ENCODE peak calls at places on chromosome X, in eight cellular contexts. One of them, this sample, is unnamed.

GRCh38 chrX:13376857-13377441 is 57.1 kb upstream of the ATXN3L start:
- DNase-seq in HT1080: peak; percentile 84
- DNase-seq in amygdala: no peak
- DNase-seq in stimulated activated CD4-positive, alpha-beta T cell treated with anti-CD3 and anti-CD28 coated beads, Interleukin-15, amount 100 ng/mL, for 1 hour: no peak
- DNase-seq in stimulated activated CD8-positive, alpha-beta memory T cell treated with anti-CD3 and anti-CD28 coated beads, Interleukin-7, amount 100 ng/mL, for 1 hour: no peak
- DNase-seq in fibroblast of lung: peak; percentile 98
- DNase-seq in WTC11: no peak
- DNase-seq in activated B cell treated with CpG ODN at 0.5 μM for 24 hours: no peak
- DNase-seq in this sample: peak; percentile 37

GRCh38 chrX:67724359-67725110 is 180.7 kb downstream of the AR start:
- DNase-seq in WTC11: peak; percentile 10
- DNase-seq in fibroblast of lung: peak; percentile 10
- DNase-seq in stimulated activated CD8-positive, alpha-beta memory T cell treated with anti-CD3 and anti-CD28 coated beads, Interleukin-7, amount 100 ng/mL, for 1 hour: no peak
- DNase-seq in amygdala: no peak
- DNase-seq in stimulated activated CD4-positive, alpha-beta T cell treated with anti-CD3 and anti-CD28 coated beads, Interleukin-15, amount 100 ng/mL, for 1 hour: no peak
- DNase-seq in HT1080: no peak
- DNase-seq in activated B cell treated with CpG ODN at 0.5 μM for 24 hours: no peak
- DNase-seq in this sample: no peak

GRCh38 chrX:131366387-131366786 is 77.3 kb upstream of the IGSF1 start:
- DNase-seq in activated B cell treated with CpG ODN at 0.5 μM for 24 hours: no peak
- DNase-seq in stimulated activated CD4-positive, alpha-beta T cell treated with anti-CD3 and anti-CD28 coated beads, Interleukin-15, amount 100 ng/mL, for 1 hour: no peak
- DNase-seq in HT1080: no peak
- DNase-seq in WTC11: no peak
- DNase-seq in stimulated activated CD8-positive, alpha-beta memory T cell treated with anti-CD3 and anti-CD28 coated beads, Interleukin-7, amount 100 ng/mL, for 1 hour: no peak
- DNase-seq in amygdala: no peak
- DNase-seq in fibroblast of lung: no peak
- DNase-seq in this sample: no peak

GRCh38 chrX:16222123-16222522 is 54.8 kb downstream of the MAGEB17 start:
- DNase-seq in amygdala: no peak
- DNase-seq in WTC11: no peak
- DNase-seq in fibroblast of lung: peak; percentile 72
- DNase-seq in stimulated activated CD4-positive, alpha-beta T cell treated with anti-CD3 and anti-CD28 coated beads, Interleukin-15, amount 100 ng/mL, for 1 hour: no peak
- DNase-seq in HT1080: no peak
- DNase-seq in stimulated activated CD8-positive, alpha-beta memory T cell treated with anti-CD3 and anti-CD28 coated beads, Interleukin-7, amount 100 ng/mL, for 1 hour: no peak
- DNase-seq in activated B cell treated with CpG ODN at 0.5 μM for 24 hours: no peak
- DNase-seq in this sample: no peak

GRCh38 chrX:13845721-13846378 is 29.0 kb upstream of the GPM6B start:
- DNase-seq in stimulated activated CD8-positive, alpha-beta memory T cell treated with anti-CD3 and anti-CD28 coated beads, Interleukin-7, amount 100 ng/mL, for 1 hour: no peak
- DNase-seq in amygdala: no peak
- DNase-seq in stimulated activated CD4-positive, alpha-beta T cell treated with anti-CD3 and anti-CD28 coated beads, Interleukin-15, amount 100 ng/mL, for 1 hour: no peak
- DNase-seq in activated B cell treated with CpG ODN at 0.5 μM for 24 hours: no peak
- DNase-seq in HT1080: no peak
- DNase-seq in fibroblast of lung: peak; percentile 47
- DNase-seq in WTC11: no peak
- DNase-seq in this sample: no peak

GRCh38 chrX:20270557-20270880 is 3.8 kb upstream of the RPS6KA3 start:
- DNase-seq in HT1080: peak; percentile 13
- DNase-seq in WTC11: no peak
- DNase-seq in stimulated activated CD8-positive, alpha-beta memory T cell treated with anti-CD3 and anti-CD28 coated beads, Interleukin-7, amount 100 ng/mL, for 1 hour: no peak
- DNase-seq in stimulated activated CD4-positive, alpha-beta T cell treated with anti-CD3 and anti-CD28 coated beads, Interleukin-15, amount 100 ng/mL, for 1 hour: no peak
- DNase-seq in fibroblast of lung: no peak
- DNase-seq in activated B cell treated with CpG ODN at 0.5 μM for 24 hours: no peak
- DNase-seq in amygdala: no peak
- DNase-seq in this sample: no peak

GRCh38 chrX:14963447-14964236 is 90.4 kb downstream of the MOSPD2 start:
- DNase-seq in stimulated activated CD8-positive, alpha-beta memory T cell treated with anti-CD3 and anti-CD28 coated beads, Interleukin-7, amount 100 ng/mL, for 1 hour: no peak
- DNase-seq in fibroblast of lung: peak; percentile 75
- DNase-seq in HT1080: peak; percentile 85
- DNase-seq in activated B cell treated with CpG ODN at 0.5 μM for 24 hours: no peak
- DNase-seq in amygdala: no peak
- DNase-seq in stimulated activated CD4-positive, alpha-beta T cell treated with anti-CD3 and anti-CD28 coated beads, Interleukin-15, amount 100 ng/mL, for 1 hour: no peak
- DNase-seq in WTC11: no peak
- DNase-seq in this sample: peak; percentile 3

GRCh38 chrX:69387559-69388487 is 116.3 kb upstream of the NALF2 start:
- DNase-seq in WTC11: peak; percentile 82
- DNase-seq in stimulated activated CD8-positive, alpha-beta memory T cell treated with anti-CD3 and anti-CD28 coated beads, Interleukin-7, amount 100 ng/mL, for 1 hour: no peak
- DNase-seq in HT1080: peak; percentile 46
- DNase-seq in activated B cell treated with CpG ODN at 0.5 μM for 24 hours: peak; percentile 14
- DNase-seq in amygdala: no peak
- DNase-seq in stimulated activated CD4-positive, alpha-beta T cell treated with anti-CD3 and anti-CD28 coated beads, Interleukin-15, amount 100 ng/mL, for 1 hour: no peak
- DNase-seq in fibroblast of lung: peak; percentile 3
- DNase-seq in this sample: no peak

GRCh38 chrX:1264556-1264955 is 4.1 kb upstream of the CSF2RA start:
- DNase-seq in stimulated activated CD4-positive, alpha-beta T cell treated with anti-CD3 and anti-CD28 coated beads, Interleukin-15, amount 100 ng/mL, for 1 hour: no peak
- DNase-seq in WTC11: no peak
- DNase-seq in HT1080: peak; percentile 63
- DNase-seq in fibroblast of lung: no peak
- DNase-seq in activated B cell treated with CpG ODN at 0.5 μM for 24 hours: no peak
- DNase-seq in amygdala: no peak
- DNase-seq in stimulated activated CD8-positive, alpha-beta memory T cell treated with anti-CD3 and anti-CD28 coated beads, Interleukin-7, amount 100 ng/mL, for 1 hour: no peak
- DNase-seq in this sample: no peak

GRCh38 chrX:69093960-69094935 is 71.0 kb downstream of the PJA1 start:
- DNase-seq in HT1080: peak; percentile 46
- DNase-seq in amygdala: no peak
- DNase-seq in activated B cell treated with CpG ODN at 0.5 μM for 24 hours: no peak
- DNase-seq in fibroblast of lung: peak; percentile 44
- DNase-seq in WTC11: peak; percentile 55
- DNase-seq in stimulated activated CD4-positive, alpha-beta T cell treated with anti-CD3 and anti-CD28 coated beads, Interleukin-15, amount 100 ng/mL, for 1 hour: no peak
- DNase-seq in stimulated activated CD8-positive, alpha-beta memory T cell treated with anti-CD3 and anti-CD28 coated beads, Interleukin-7, amount 100 ng/mL, for 1 hour: peak; percentile 2
- DNase-seq in this sample: no peak

GRCh38 chrX:77749695-77750094 is 36.3 kb downstream of the ATRX start:
- DNase-seq in WTC11: no peak
- DNase-seq in stimulated activated CD4-positive, alpha-beta T cell treated with anti-CD3 and anti-CD28 coated beads, Interleukin-15, amount 100 ng/mL, for 1 hour: no peak
- DNase-seq in stimulated activated CD8-positive, alpha-beta memory T cell treated with anti-CD3 and anti-CD28 coated beads, Interleukin-7, amount 100 ng/mL, for 1 hour: no peak
- DNase-seq in HT1080: peak; percentile 42
- DNase-seq in fibroblast of lung: peak; percentile 57
- DNase-seq in activated B cell treated with CpG ODN at 0.5 μM for 24 hours: no peak
- DNase-seq in amygdala: no peak
- DNase-seq in this sample: no peak

GRCh38 chrX:39967348-39967747 is 130.4 kb downstream of the BCOR start:
- DNase-seq in stimulated activated CD8-positive, alpha-beta memory T cell treated with anti-CD3 and anti-CD28 coated beads, Interleukin-7, amount 100 ng/mL, for 1 hour: no peak
- DNase-seq in HT1080: no peak
- DNase-seq in stimulated activated CD4-positive, alpha-beta T cell treated with anti-CD3 and anti-CD28 coated beads, Interleukin-15, amount 100 ng/mL, for 1 hour: no peak
- DNase-seq in amygdala: no peak
- DNase-seq in fibroblast of lung: no peak
- DNase-seq in activated B cell treated with CpG ODN at 0.5 μM for 24 hours: no peak
- DNase-seq in WTC11: no peak
- DNase-seq in this sample: no peak

GRCh38 chrX:118862086-118862485 is 38.5 kb downstream of the ZCCHC12 start:
- DNase-seq in HT1080: no peak
- DNase-seq in stimulated activated CD8-positive, alpha-beta memory T cell treated with anti-CD3 and anti-CD28 coated beads, Interleukin-7, amount 100 ng/mL, for 1 hour: no peak
- DNase-seq in stimulated activated CD4-positive, alpha-beta T cell treated with anti-CD3 and anti-CD28 coated beads, Interleukin-15, amount 100 ng/mL, for 1 hour: no peak
- DNase-seq in WTC11: no peak
- DNase-seq in amygdala: no peak
- DNase-seq in activated B cell treated with CpG ODN at 0.5 μM for 24 hours: no peak
- DNase-seq in fibroblast of lung: no peak
- DNase-seq in this sample: no peak

GRCh38 chrX:100643943-100644587 is at the start of gene SRPX2:
- DNase-seq in stimulated activated CD4-positive, alpha-beta T cell treated with anti-CD3 and anti-CD28 coated beads, Interleukin-15, amount 100 ng/mL, for 1 hour: no peak
- DNase-seq in WTC11: no peak
- DNase-seq in fibroblast of lung: peak; percentile 91
- DNase-seq in amygdala: no peak
- DNase-seq in stimulated activated CD8-positive, alpha-beta memory T cell treated with anti-CD3 and anti-CD28 coated beads, Interleukin-7, amount 100 ng/mL, for 1 hour: no peak
- DNase-seq in HT1080: peak; percentile 91
- DNase-seq in activated B cell treated with CpG ODN at 0.5 μM for 24 hours: no peak
- DNase-seq in this sample: peak; percentile 63

GRCh38 chrX:68822641-68823410 is 6.0 kb upstream of the EFNB1 start:
- DNase-seq in stimulated activated CD4-positive, alpha-beta T cell treated with anti-CD3 and anti-CD28 coated beads, Interleukin-15, amount 100 ng/mL, for 1 hour: no peak
- DNase-seq in amygdala: no peak
- DNase-seq in stimulated activated CD8-positive, alpha-beta memory T cell treated with anti-CD3 and anti-CD28 coated beads, Interleukin-7, amount 100 ng/mL, for 1 hour: no peak
- DNase-seq in activated B cell treated with CpG ODN at 0.5 μM for 24 hours: no peak
- DNase-seq in fibroblast of lung: peak; percentile 44
- DNase-seq in WTC11: no peak
- DNase-seq in HT1080: peak; percentile 67
- DNase-seq in this sample: no peak

GRCh38 chrX:42602136-42602535 is 175.8 kb downstream of the PPP1R2C start:
- DNase-seq in HT1080: no peak
- DNase-seq in fibroblast of lung: peak; percentile 33
- DNase-seq in activated B cell treated with CpG ODN at 0.5 μM for 24 hours: no peak
- DNase-seq in stimulated activated CD4-positive, alpha-beta T cell treated with anti-CD3 and anti-CD28 coated beads, Interleukin-15, amount 100 ng/mL, for 1 hour: no peak
- DNase-seq in WTC11: no peak
- DNase-seq in stimulated activated CD8-positive, alpha-beta memory T cell treated with anti-CD3 and anti-CD28 coated beads, Interleukin-7, amount 100 ng/mL, for 1 hour: no peak
- DNase-seq in amygdala: no peak
- DNase-seq in this sample: no peak

GRCh38 chrX:124328765-124329164 is 3.7 kb upstream of the TEX13D start:
- DNase-seq in stimulated activated CD8-positive, alpha-beta memory T cell treated with anti-CD3 and anti-CD28 coated beads, Interleukin-7, amount 100 ng/mL, for 1 hour: no peak
- DNase-seq in HT1080: peak; percentile 78
- DNase-seq in activated B cell treated with CpG ODN at 0.5 μM for 24 hours: no peak
- DNase-seq in fibroblast of lung: peak; percentile 16
- DNase-seq in amygdala: no peak
- DNase-seq in stimulated activated CD4-positive, alpha-beta T cell treated with anti-CD3 and anti-CD28 coated beads, Interleukin-15, amount 100 ng/mL, for 1 hour: no peak
- DNase-seq in WTC11: no peak
- DNase-seq in this sample: peak; percentile 31

GRCh38 chrX:112636288-112636687 is 43.5 kb downstream of the LHFPL1 start:
- DNase-seq in fibroblast of lung: peak; percentile 59
- DNase-seq in HT1080: peak; percentile 1
- DNase-seq in WTC11: no peak
- DNase-seq in stimulated activated CD4-positive, alpha-beta T cell treated with anti-CD3 and anti-CD28 coated beads, Interleukin-15, amount 100 ng/mL, for 1 hour: no peak
- DNase-seq in activated B cell treated with CpG ODN at 0.5 μM for 24 hours: no peak
- DNase-seq in amygdala: no peak
- DNase-seq in stimulated activated CD8-positive, alpha-beta memory T cell treated with anti-CD3 and anti-CD28 coated beads, Interleukin-7, amount 100 ng/mL, for 1 hour: no peak
- DNase-seq in this sample: no peak

GRCh38 chrX:11533211-11533651 is 132.5 kb downstream of the ARHGAP6 start:
- DNase-seq in WTC11: no peak
- DNase-seq in activated B cell treated with CpG ODN at 0.5 μM for 24 hours: no peak
- DNase-seq in stimulated activated CD4-positive, alpha-beta T cell treated with anti-CD3 and anti-CD28 coated beads, Interleukin-15, amount 100 ng/mL, for 1 hour: no peak
- DNase-seq in amygdala: no peak
- DNase-seq in stimulated activated CD8-positive, alpha-beta memory T cell treated with anti-CD3 and anti-CD28 coated beads, Interleukin-7, amount 100 ng/mL, for 1 hour: no peak
- DNase-seq in fibroblast of lung: peak; percentile 78
- DNase-seq in HT1080: peak; percentile 57
- DNase-seq in this sample: peak; percentile 16

GRCh38 chrX:38717871-38718270 is 83.4 kb upstream of the MID1IP1 start:
- DNase-seq in activated B cell treated with CpG ODN at 0.5 μM for 24 hours: no peak
- DNase-seq in stimulated activated CD8-positive, alpha-beta memory T cell treated with anti-CD3 and anti-CD28 coated beads, Interleukin-7, amount 100 ng/mL, for 1 hour: no peak
- DNase-seq in amygdala: no peak
- DNase-seq in WTC11: no peak
- DNase-seq in stimulated activated CD4-positive, alpha-beta T cell treated with anti-CD3 and anti-CD28 coated beads, Interleukin-15, amount 100 ng/mL, for 1 hour: no peak
- DNase-seq in fibroblast of lung: peak; percentile 3
- DNase-seq in HT1080: peak; percentile 2
- DNase-seq in this sample: no peak

GRCh38 chrX:154368630-154369452 is 5.6 kb downstream of the FLNA start:
- DNase-seq in fibroblast of lung: peak; percentile 89
- DNase-seq in WTC11: peak; percentile 31
- DNase-seq in HT1080: peak; percentile 97
- DNase-seq in stimulated activated CD4-positive, alpha-beta T cell treated with anti-CD3 and anti-CD28 coated beads, Interleukin-15, amount 100 ng/mL, for 1 hour: peak; percentile 83
- DNase-seq in amygdala: no peak
- DNase-seq in stimulated activated CD8-positive, alpha-beta memory T cell treated with anti-CD3 and anti-CD28 coated beads, Interleukin-7, amount 100 ng/mL, for 1 hour: peak; percentile 81
- DNase-seq in activated B cell treated with CpG ODN at 0.5 μM for 24 hours: peak; percentile 73
- DNase-seq in this sample: peak; percentile 65

GRCh38 chrX:77404318-77404878 is 42.8 kb upstream of the FGF16 start:
- DNase-seq in fibroblast of lung: no peak
- DNase-seq in stimulated activated CD8-positive, alpha-beta memory T cell treated with anti-CD3 and anti-CD28 coated beads, Interleukin-7, amount 100 ng/mL, for 1 hour: no peak
- DNase-seq in WTC11: no peak
- DNase-seq in HT1080: no peak
- DNase-seq in amygdala: no peak
- DNase-seq in stimulated activated CD4-positive, alpha-beta T cell treated with anti-CD3 and anti-CD28 coated beads, Interleukin-15, amount 100 ng/mL, for 1 hour: no peak
- DNase-seq in activated B cell treated with CpG ODN at 0.5 μM for 24 hours: no peak
- DNase-seq in this sample: no peak

GRCh38 chrX:70030242-70030823 is 19.4 kb downstream of the AWAT2 start:
- DNase-seq in stimulated activated CD4-positive, alpha-beta T cell treated with anti-CD3 and anti-CD28 coated beads, Interleukin-15, amount 100 ng/mL, for 1 hour: peak; percentile 9
- DNase-seq in amygdala: no peak
- DNase-seq in stimulated activated CD8-positive, alpha-beta memory T cell treated with anti-CD3 and anti-CD28 coated beads, Interleukin-7, amount 100 ng/mL, for 1 hour: peak; percentile 1
- DNase-seq in HT1080: peak; percentile 73
- DNase-seq in fibroblast of lung: peak; percentile 9
- DNase-seq in WTC11: peak; percentile 49
- DNase-seq in activated B cell treated with CpG ODN at 0.5 μM for 24 hours: no peak
- DNase-seq in this sample: no peak

GRCh38 chrX:22135171-22135711 is 103.1 kb downstream of the PHEX start:
- DNase-seq in activated B cell treated with CpG ODN at 0.5 μM for 24 hours: no peak
- DNase-seq in amygdala: no peak
- DNase-seq in stimulated activated CD8-positive, alpha-beta memory T cell treated with anti-CD3 and anti-CD28 coated beads, Interleukin-7, amount 100 ng/mL, for 1 hour: no peak
- DNase-seq in fibroblast of lung: peak; percentile 53
- DNase-seq in HT1080: peak; percentile 65
- DNase-seq in stimulated activated CD4-positive, alpha-beta T cell treated with anti-CD3 and anti-CD28 coated beads, Interleukin-15, amount 100 ng/mL, for 1 hour: no peak
- DNase-seq in WTC11: no peak
- DNase-seq in this sample: no peak

GRCh38 chrX:110087485-110088356 is 84.8 kb downstream of the TMEM164 start:
- DNase-seq in WTC11: no peak
- DNase-seq in stimulated activated CD8-positive, alpha-beta memory T cell treated with anti-CD3 and anti-CD28 coated beads, Interleukin-7, amount 100 ng/mL, for 1 hour: no peak
- DNase-seq in HT1080: peak; percentile 97
- DNase-seq in stimulated activated CD4-positive, alpha-beta T cell treated with anti-CD3 and anti-CD28 coated beads, Interleukin-15, amount 100 ng/mL, for 1 hour: no peak
- DNase-seq in activated B cell treated with CpG ODN at 0.5 μM for 24 hours: no peak
- DNase-seq in fibroblast of lung: peak; percentile 95
- DNase-seq in amygdala: no peak
- DNase-seq in this sample: peak; percentile 87

GRCh38 chrX:69028761-69029120 is 136.5 kb downstream of the PJA1 start:
- DNase-seq in WTC11: no peak
- DNase-seq in stimulated activated CD8-positive, alpha-beta memory T cell treated with anti-CD3 and anti-CD28 coated beads, Interleukin-7, amount 100 ng/mL, for 1 hour: no peak
- DNase-seq in fibroblast of lung: no peak
- DNase-seq in stimulated activated CD4-positive, alpha-beta T cell treated with anti-CD3 and anti-CD28 coated beads, Interleukin-15, amount 100 ng/mL, for 1 hour: no peak
- DNase-seq in activated B cell treated with CpG ODN at 0.5 μM for 24 hours: no peak
- DNase-seq in amygdala: no peak
- DNase-seq in HT1080: no peak
- DNase-seq in this sample: no peak

GRCh38 chrX:39690541-39691415 is 407.0 kb downstream of the BCOR start:
- DNase-seq in stimulated activated CD8-positive, alpha-beta memory T cell treated with anti-CD3 and anti-CD28 coated beads, Interleukin-7, amount 100 ng/mL, for 1 hour: no peak
- DNase-seq in WTC11: no peak
- DNase-seq in stimulated activated CD4-positive, alpha-beta T cell treated with anti-CD3 and anti-CD28 coated beads, Interleukin-15, amount 100 ng/mL, for 1 hour: no peak
- DNase-seq in activated B cell treated with CpG ODN at 0.5 μM for 24 hours: no peak
- DNase-seq in amygdala: no peak
- DNase-seq in HT1080: no peak
- DNase-seq in fibroblast of lung: no peak
- DNase-seq in this sample: no peak

GRCh38 chrX:49106930-49107329 is 16.6 kb downstream of the GPKOW start:
- DNase-seq in activated B cell treated with CpG ODN at 0.5 μM for 24 hours: no peak
- DNase-seq in amygdala: no peak
- DNase-seq in stimulated activated CD4-positive, alpha-beta T cell treated with anti-CD3 and anti-CD28 coated beads, Interleukin-15, amount 100 ng/mL, for 1 hour: no peak
- DNase-seq in WTC11: peak; percentile 16
- DNase-seq in HT1080: peak; percentile 21
- DNase-seq in fibroblast of lung: peak; percentile 42
- DNase-seq in stimulated activated CD8-positive, alpha-beta memory T cell treated with anti-CD3 and anti-CD28 coated beads, Interleukin-7, amount 100 ng/mL, for 1 hour: no peak
- DNase-seq in this sample: peak; percentile 0

GRCh38 chrX:48883729-48884128 is 13.8 kb downstream of the TIMM17B start:
- DNase-seq in activated B cell treated with CpG ODN at 0.5 μM for 24 hours: no peak
- DNase-seq in stimulated activated CD4-positive, alpha-beta T cell treated with anti-CD3 and anti-CD28 coated beads, Interleukin-15, amount 100 ng/mL, for 1 hour: no peak
- DNase-seq in stimulated activated CD8-positive, alpha-beta memory T cell treated with anti-CD3 and anti-CD28 coated beads, Interleukin-7, amount 100 ng/mL, for 1 hour: no peak
- DNase-seq in WTC11: no peak
- DNase-seq in amygdala: no peak
- DNase-seq in fibroblast of lung: no peak
- DNase-seq in HT1080: no peak
- DNase-seq in this sample: no peak

GRCh38 chrX:3346436-3347329 is at the start of gene MXRA5:
- DNase-seq in stimulated activated CD4-positive, alpha-beta T cell treated with anti-CD3 and anti-CD28 coated beads, Interleukin-15, amount 100 ng/mL, for 1 hour: no peak
- DNase-seq in activated B cell treated with CpG ODN at 0.5 μM for 24 hours: no peak
- DNase-seq in amygdala: no peak
- DNase-seq in HT1080: no peak
- DNase-seq in stimulated activated CD8-positive, alpha-beta memory T cell treated with anti-CD3 and anti-CD28 coated beads, Interleukin-7, amount 100 ng/mL, for 1 hour: no peak
- DNase-seq in fibroblast of lung: peak; percentile 75
- DNase-seq in WTC11: peak; percentile 62
- DNase-seq in this sample: no peak

GRCh38 chrX:43618376-43619205 is 37.5 kb upstream of the MAOA start:
- DNase-seq in HT1080: peak; percentile 3
- DNase-seq in fibroblast of lung: no peak
- DNase-seq in amygdala: no peak
- DNase-seq in stimulated activated CD4-positive, alpha-beta T cell treated with anti-CD3 and anti-CD28 coated beads, Interleukin-15, amount 100 ng/mL, for 1 hour: no peak
- DNase-seq in activated B cell treated with CpG ODN at 0.5 μM for 24 hours: no peak
- DNase-seq in WTC11: peak; percentile 9
- DNase-seq in stimulated activated CD8-positive, alpha-beta memory T cell treated with anti-CD3 and anti-CD28 coated beads, Interleukin-7, amount 100 ng/mL, for 1 hour: no peak
- DNase-seq in this sample: no peak

GRCh38 chrX:69165116-69165651 is at the start of gene PJA1:
- DNase-seq in stimulated activated CD4-positive, alpha-beta T cell treated with anti-CD3 and anti-CD28 coated beads, Interleukin-15, amount 100 ng/mL, for 1 hour: peak; percentile 18
- DNase-seq in amygdala: peak; percentile 29
- DNase-seq in stimulated activated CD8-positive, alpha-beta memory T cell treated with anti-CD3 and anti-CD28 coated beads, Interleukin-7, amount 100 ng/mL, for 1 hour: peak; percentile 39
- DNase-seq in WTC11: peak; percentile 62
- DNase-seq in activated B cell treated with CpG ODN at 0.5 μM for 24 hours: peak; percentile 60
- DNase-seq in fibroblast of lung: peak; percentile 72
- DNase-seq in HT1080: peak; percentile 56
- DNase-seq in this sample: no peak

GRCh38 chrX:18574591-18574990 is 97.3 kb downstream of the RS1 start:
- DNase-seq in activated B cell treated with CpG ODN at 0.5 μM for 24 hours: no peak
- DNase-seq in amygdala: no peak
- DNase-seq in stimulated activated CD4-positive, alpha-beta T cell treated with anti-CD3 and anti-CD28 coated beads, Interleukin-15, amount 100 ng/mL, for 1 hour: no peak
- DNase-seq in stimulated activated CD8-positive, alpha-beta memory T cell treated with anti-CD3 and anti-CD28 coated beads, Interleukin-7, amount 100 ng/mL, for 1 hour: no peak
- DNase-seq in HT1080: peak; percentile 37
- DNase-seq in fibroblast of lung: peak; percentile 71
- DNase-seq in WTC11: no peak
- DNase-seq in this sample: no peak

GRCh38 chrX:15946783-15947550 is 92.4 kb upstream of the AP1S2 start:
- DNase-seq in amygdala: no peak
- DNase-seq in activated B cell treated with CpG ODN at 0.5 μM for 24 hours: no peak
- DNase-seq in WTC11: no peak
- DNase-seq in HT1080: peak; percentile 83
- DNase-seq in stimulated activated CD8-positive, alpha-beta memory T cell treated with anti-CD3 and anti-CD28 coated beads, Interleukin-7, amount 100 ng/mL, for 1 hour: no peak
- DNase-seq in stimulated activated CD4-positive, alpha-beta T cell treated with anti-CD3 and anti-CD28 coated beads, Interleukin-15, amount 100 ng/mL, for 1 hour: no peak
- DNase-seq in fibroblast of lung: peak; percentile 86
- DNase-seq in this sample: peak; percentile 50